ENCODE peak calls at places on chromosome 14, in five cellular contexts. G is NCI-H774; Q is T-helper 22 cell; Y is activated CD4-positive, alpha-beta T cell treated with anti-CD3 and anti-CD28 coated beads, Interleukin-2, amount 50 U/mL, for 1 hour; C is iris pigment epithelial cell. M is an unnamed sample.

GRCh38 chr14:95340201-95340697 is 20.5 kb upstream of the CLMN start:
- DNase-seq in Y (no peak), Q (no peak), G (no peak), C (no peak), M (no peak)

GRCh38 chr14:96567289-96567899 is 65.2 kb downstream of the PAPOLA start:
- DNase-seq in C (peak; percentile 45), G (peak; percentile 16), Q (no peak), Y (no peak), M (no peak)

GRCh38 chr14:77303417-77304156 is 17.1 kb downstream of the POMT2 start:
- DNase-seq in Q (no peak), Y (no peak), C (peak; percentile 99), G (peak; percentile 29), M (no peak)

GRCh38 chr14:100056964-100057817 is 8.0 kb upstream of the EVL start:
- DNase-seq in C (peak; percentile 65), G (no peak), Y (no peak), Q (no peak), M (no peak)

GRCh38 chr14:25009891-25010290 is 40.1 kb downstream of the STXBP6 start:
- DNase-seq in C (peak; percentile 11), G (no peak), Y (no peak), Q (no peak), M (no peak)

GRCh38 chr14:56659964-56660551 is 80.5 kb downstream of the TMEM260 start:
- DNase-seq in Y (no peak), Q (no peak), C (peak; percentile 65), G (no peak), M (no peak)

GRCh38 chr14:92677955-92678354 is 70.5 kb downstream of the LGMN start:
- DNase-seq in Q (no peak), C (no peak), G (no peak), Y (no peak), M (no peak)

GRCh38 chr14:73239463-73240241 is 2.3 kb downstream of the PAPLN start:
- DNase-seq in G (no peak), Y (no peak), Q (no peak), C (peak; percentile 78), M (peak; percentile 35)

GRCh38 chr14:76955575-76956252 is 72.8 kb downstream of the IRF2BPL start:
- DNase-seq in Y (peak; percentile 49), Q (peak; percentile 68), G (no peak), C (peak; percentile 63), M (no peak)

GRCh38 chr14:32764131-32764530 is 174.5 kb upstream of the NPAS3 start:
- DNase-seq in Q (no peak), Y (no peak), C (peak; percentile 43), G (no peak), M (no peak)